ENCODE peak calls at places on chromosomes 5 and 9, in nine cellular contexts. D is A549, Y is HCT116, I is endodermal cell, V is neural progenitor cell, W is sigmoid colon, G is tibial artery, F is left ventricle myocardium inferior, M is breast epithelium. N is an unnamed sample.

GRCh38 chr5:2753452-2754409 is 2.3 kb upstream of the IRX2 start:
- DNase-seq in D (no peak), Y (no peak), I (peak; percentile 68), V (peak; percentile 59), W (no peak), G (peak; percentile 21), F (no peak), M (peak; percentile 52), N (no peak)

GRCh38 chr5:157915638-157916037 is 56.7 kb upstream of the CLINT1 start:
- DNase-seq in D (peak; percentile 31), Y (no peak), I (no peak), V (no peak), W (peak; percentile 94), G (peak; percentile 88), F (peak; percentile 93), M (peak; percentile 57), N (peak; percentile 93)

GRCh38 chr5:42855386-42855785 is 43.7 kb upstream of the SELENOP start:
- DNase-seq in D (no peak), Y (no peak), I (no peak), V (no peak), W (no peak), G (no peak), F (no peak), M (no peak), N (no peak)

GRCh38 chr5:10372726-10373709 is 19.5 kb downstream of the MARCHF6 start:
- DNase-seq in D (no peak), Y (no peak), I (no peak), V (no peak), W (no peak), G (no peak), F (no peak), M (no peak), N (no peak)

GRCh38 chr5:134004626-134005414 is at the start of gene VDAC1:
- DNase-seq in D (peak; percentile 88), Y (peak; percentile 56), I (peak; percentile 89), V (peak; percentile 93), W (peak; percentile 94), G (peak; percentile 94), F (peak; percentile 84), M (peak; percentile 63), N (peak; percentile 77)

GRCh38 chr5:140039561-140039960 is 3.5 kb downstream of the NRG2 start:
- DNase-seq in D (no peak), Y (no peak), I (no peak), V (no peak), W (no peak), G (peak; percentile 70), F (no peak), M (no peak), N (peak; percentile 41)

GRCh38 chr9:104743377-104743985 is 4.0 kb upstream of the NIPSNAP3A start:
- DNase-seq in D (peak; percentile 74), Y (peak; percentile 51), I (peak; percentile 58), V (peak; percentile 54), W (no peak), G (no peak), F (no peak), M (no peak), N (no peak)

GRCh38 chr9:133583586-133583985 is 25.6 kb downstream of the FAM163B start:
- DNase-seq in D (no peak), Y (no peak), I (no peak), V (no peak), W (no peak), G (no peak), F (peak; percentile 91), M (no peak), N (no peak)

GRCh38 chr9:71353723-71354122 is 232.3 kb upstream of the TRPM3 start:
- DNase-seq in D (no peak), Y (no peak), I (no peak), V (no peak), W (no peak), G (no peak), F (no peak), M (no peak), N (no peak)

GRCh38 chr5:113215401-113216060 is 219.3 kb downstream of the TSSK1B start:
- DNase-seq in D (no peak), Y (no peak), I (peak; percentile 46), V (no peak), W (no peak), G (no peak), F (no peak), M (no peak), N (no peak)

GRCh38 chr5:126462239-126463014 is 39.2 kb downstream of the GRAMD2B start:
- DNase-seq in D (no peak), Y (no peak), I (no peak), V (no peak), W (no peak), G (no peak), F (no peak), M (no peak), N (no peak)

GRCh38 chr9:85742630-85742928 is 825 bp upstream of the AGTPBP1 start:
- DNase-seq in D (peak; percentile 20), Y (no peak), I (no peak), V (no peak), W (no peak), G (no peak), F (no peak), M (no peak), N (no peak)

GRCh38 chr5:96293966-96294886 is 138.8 kb downstream of the PCSK1 start:
- DNase-seq in D (no peak), Y (no peak), I (no peak), V (no peak), W (no peak), G (no peak), F (no peak), M (no peak), N (no peak)

GRCh38 chr9:93308676-93309075 is 124.7 kb downstream of the WNK2 start:
- DNase-seq in D (no peak), Y (no peak), I (peak; percentile 28), V (no peak), W (peak; percentile 55), G (peak; percentile 17), F (no peak), M (no peak), N (no peak)

DNA sequence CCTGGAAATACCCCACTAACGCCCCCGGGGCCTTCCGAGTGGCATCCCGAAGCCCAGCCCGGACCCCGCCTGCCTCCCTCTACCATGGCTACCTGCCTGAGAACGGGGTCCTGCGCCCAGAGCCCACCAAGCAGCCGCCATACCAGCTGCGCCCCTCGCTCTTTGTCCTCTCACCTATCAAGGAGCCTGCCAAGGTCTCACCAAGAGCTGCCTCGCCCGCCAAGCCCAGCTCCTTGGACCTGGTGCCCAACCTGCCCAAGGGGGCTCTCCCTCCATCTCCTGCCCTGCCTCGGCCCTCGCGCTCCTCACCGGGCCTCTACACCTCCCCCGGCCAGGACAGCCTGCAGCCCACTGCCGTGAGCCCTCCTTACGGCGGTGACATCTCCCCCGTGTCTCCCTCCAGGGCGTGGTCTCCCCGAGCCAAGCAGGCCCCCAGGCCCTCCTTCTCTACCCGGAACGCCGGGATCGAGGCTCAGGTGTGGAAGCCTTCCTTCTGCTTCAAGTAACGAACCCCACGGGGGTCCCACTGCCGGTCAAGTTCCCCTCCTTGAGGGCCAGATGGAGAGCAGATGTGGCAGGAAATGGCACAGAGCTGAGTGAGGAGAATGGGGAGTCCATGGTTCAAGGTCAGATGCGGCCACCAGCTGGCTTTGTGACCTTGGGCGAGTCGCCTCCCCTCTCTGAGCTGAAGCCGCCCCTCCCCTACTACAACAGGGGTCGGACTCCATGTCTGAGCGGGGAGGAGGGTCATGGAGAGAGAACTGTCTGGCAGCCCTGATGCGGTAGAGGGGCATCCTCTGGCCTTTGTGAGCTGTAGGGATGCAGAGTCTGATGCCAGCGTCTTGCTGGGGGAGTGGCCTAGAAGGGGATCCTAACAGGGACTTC is 9.6 kb downstream of the SYNPO start:
- DNase-seq in D (no peak), Y (no peak), I (no peak), V (no peak), W (no peak), G (no peak), F (no peak), M (no peak), N (no peak)
- H3K27ac ChIP-seq in D (no peak overlapping the region), Y (no peak overlapping the region), I (no peak overlapping the region), V (no peak overlapping the region), W (no peak overlapping the region), G (peak overlapping the region; percentile 77), F (peak overlapping the region; percentile 97), M (no peak overlapping the region), N (no peak overlapping the region)

GRCh38 chr9:121301881-121302286 is 33.9 kb downstream of the GSN start:
- DNase-seq in D (no peak), Y (no peak), I (no peak), V (no peak), W (peak; percentile 61), G (peak; percentile 62), F (no peak), M (peak; percentile 37), N (no peak)
- H3K4me3 ChIP-seq in D (no peak overlapping the region), Y (no peak overlapping the region), I (no peak overlapping the region), V (no peak overlapping the region), W (peak overlapping the region; percentile 62), G (peak overlapping the region; percentile 64), F (peak overlapping the region; percentile 72), M (peak overlapping the region; percentile 62), N (no peak overlapping the region)

DNA sequence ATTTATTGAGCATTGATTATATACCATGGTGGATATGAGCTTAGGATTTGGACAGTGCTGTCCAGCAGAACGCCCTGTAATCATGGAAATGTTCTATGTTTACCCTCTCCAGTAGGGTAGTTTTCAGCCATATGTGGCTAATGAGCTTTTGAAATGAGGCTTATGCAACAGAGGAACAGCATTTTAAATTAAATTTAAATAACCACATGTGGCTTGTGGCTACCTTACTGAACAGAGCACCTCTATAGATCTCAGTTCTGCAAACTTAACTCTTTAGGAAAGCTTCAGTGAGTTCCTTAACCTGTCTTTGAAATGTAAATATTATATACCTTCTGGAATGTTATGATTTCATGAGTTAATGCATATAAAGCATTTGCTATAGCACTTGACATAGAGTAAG is 59.2 kb downstream of the JMY start:
- DNase-seq in D (no peak), Y (no peak), I (no peak), V (no peak), W (no peak), G (no peak), F (no peak), M (no peak), N (no peak)
- H3K9me3 ChIP-seq in D (no peaks in the 10 kb centered on the region), Y (no peaks in the 10 kb centered on the region), I (no peaks in the 10 kb centered on the region), V (no peaks in the 10 kb centered on the region), W (no peaks in the 10 kb centered on the region), G (no peaks in the 10 kb centered on the region), F (no peaks in the 10 kb centered on the region), M (no peaks in the 10 kb centered on the region), N (no peaks in the 10 kb centered on the region)

GRCh38 chr9:32737378-32737777 is 46.0 kb upstream of the TMEM215 start:
- DNase-seq in D (no peak), Y (no peak), I (no peak), V (no peak), W (no peak), G (no peak), F (no peak), M (no peak), N (no peak)

GRCh38 chr9:32741706-32742105 is 41.6 kb upstream of the TMEM215 start:
- DNase-seq in D (peak; percentile 6), Y (no peak), I (no peak), V (peak; percentile 52), W (no peak), G (no peak), F (no peak), M (no peak), N (no peak)

GRCh38 chr9:32738501-32739172 is 44.7 kb upstream of the TMEM215 start:
- DNase-seq in D (peak; percentile 4), Y (peak; percentile 46), I (no peak), V (no peak), W (no peak), G (no peak), F (no peak), M (no peak), N (no peak)

DNA sequence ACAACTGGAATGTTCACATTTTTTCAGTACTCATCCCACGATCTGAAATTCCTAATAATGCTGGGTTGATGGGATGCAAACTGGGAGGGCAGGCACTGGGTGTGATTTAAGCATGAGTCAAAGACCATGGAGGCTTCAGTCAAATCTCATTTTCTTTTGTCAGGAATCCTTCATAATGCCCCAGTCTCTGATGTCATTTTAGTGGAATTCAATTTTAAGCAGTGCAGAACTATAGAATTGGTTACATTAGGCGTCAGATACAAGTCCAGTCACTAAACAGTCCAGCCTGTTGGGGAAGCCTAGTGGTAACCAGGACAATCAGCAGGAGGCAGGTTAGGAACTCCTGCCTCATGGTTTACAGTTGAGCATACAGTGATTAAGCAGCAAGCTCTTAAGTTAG is 41.0 kb upstream of the TMEM215 start:
- DNase-seq in D (no peak), Y (no peak), I (no peak), V (no peak), W (no peak), G (no peak), F (no peak), M (no peak), N (no peak)
- H3K27ac ChIP-seq in D (no peak overlapping the region), Y (no peak overlapping the region), I (no peak overlapping the region), V (no peak overlapping the region), W (no peak overlapping the region), G (no peak overlapping the region), F (no peak overlapping the region), M (no peak overlapping the region), N (no peak overlapping the region)

N was measured in lung.